ENCODE peak calls at places on chromosomes 2 and 18, in ten cellular contexts. J is tibial artery; C is CD4-positive, alpha-beta T cell; U is heart left ventricle; D is endothelial cell of umbilical vein; I is HCT116; S is effector memory CD4-positive, alpha-beta T cell; B is IMR-90; X is thoracic aorta; H is uterus. K is an unnamed sample.

GRCh38 chr2:231708773-231709635 is 679 bp downstream of the PTMA start:
- DNase-seq in S (peak), U (peak), X (no peak), I (no peak), C (peak), H (peak), J (peak), B (peak), D (peak), K (no peak)

GRCh38 chr2:159290289-159290907 is 3.9 kb upstream of the WDSUB1 start:
- DNase-seq in S (no peak), X (no peak), U (no peak), B (peak), J (no peak), D (peak), I (peak), H (no peak), C (no peak), K (no peak)

GRCh38 chr2:232502901-232503791 is 15.5 kb upstream of the ECEL1 start:
- DNase-seq in S (peak), C (no peak), J (no peak), H (no peak), X (no peak), U (peak), B (peak), I (no peak), D (no peak), K (no peak)

GRCh38 chr2:239721531-239721930 is 303.6 kb downstream of the NDUFA10 start:
- DNase-seq in I (no peak), J (peak), D (no peak), U (no peak), X (no peak), S (no peak), H (no peak), C (peak), B (no peak), K (no peak)

GRCh38 chr18:48835119-48835518 is 115.6 kb downstream of the SMAD7 start:
- DNase-seq in C (peak), U (no peak), J (no peak), D (no peak), S (no peak), H (no peak), X (no peak), I (no peak), B (no peak), K (no peak)

GRCh38 chr2:159755788-159756187 is 42.2 kb downstream of the CD302 start:
- DNase-seq in X (no peak), B (peak), H (no peak), S (no peak), C (no peak), D (peak), I (peak), J (no peak), U (no peak), K (no peak)

GRCh38 chr2:168211664-168212163 is 35.7 kb downstream of the STK39 start:
- DNase-seq in I (no peak), C (no peak), U (no peak), X (no peak), D (no peak), B (peak), H (no peak), S (no peak), J (no peak), K (no peak)

GRCh38 chr2:10304458-10305253 is 2.0 kb downstream of the HPCAL1 start:
- DNase-seq in X (no peak), D (no peak), C (no peak), B (no peak), U (no peak), H (peak), S (no peak), J (no peak), I (no peak), K (no peak)

GRCh38 chr18:74728586-74728985 is 130.9 kb downstream of the ZNF407 start:
- DNase-seq in X (no peak), S (no peak), B (no peak), H (no peak), U (no peak), C (no peak), I (no peak), D (no peak), J (no peak), K (no peak)

GRCh38 chr18:49751427-49752094 is 61.8 kb downstream of the ACAA2 start:
- DNase-seq in I (no peak), X (no peak), S (no peak), J (peak), D (no peak), B (no peak), C (no peak), U (no peak), H (no peak), K (no peak)

GRCh38 chr2:140177081-140177480 is 1396.9 kb upstream of the NXPH2 start:
- DNase-seq in H (no peak), B (no peak), C (no peak), S (no peak), J (no peak), D (no peak), U (no peak), I (no peak), X (no peak), K (no peak)

GRCh38 chr2:24919100-24919976 is 699 bp downstream of the ADCY3 start:
- DNase-seq in X (no peak), I (no peak), U (no peak), J (peak), C (peak), H (no peak), B (peak), D (no peak), S (peak), K (no peak)

GRCh38 chr2:141968377-141968920 is 162.4 kb downstream of the LRP1B start:
- DNase-seq in X (no peak), B (no peak), D (no peak), J (no peak), H (no peak), S (no peak), I (no peak), C (no peak), U (no peak), K (no peak)

GRCh38 chr2:227466887-227467285 is 5.1 kb upstream of the AGFG1 start:
- DNase-seq in C (no peak), H (no peak), X (no peak), I (no peak), D (no peak), B (no peak), S (no peak), J (no peak), U (no peak), K (no peak)
- H3K27ac ChIP-seq in C (no peak), H (no peak), X (peak), I (peak), D (no peak), B (peak), S (no peak), J (peak), U (peak), K (no peak)

GRCh38 chr2:166135152-166135848 is 7.5 kb upstream of the SCN1A start:
- DNase-seq in U (no peak), I (no peak), J (no peak), X (no peak), D (no peak), S (no peak), B (no peak), H (no peak), C (no peak), K (no peak)
- H3K27ac ChIP-seq in U (no peak), I (no peak), J (no peak), X (no peak), D (no peak), S (no peak), B (no peak), H (no peak), C (no peak), K (no peak)

DNA sequence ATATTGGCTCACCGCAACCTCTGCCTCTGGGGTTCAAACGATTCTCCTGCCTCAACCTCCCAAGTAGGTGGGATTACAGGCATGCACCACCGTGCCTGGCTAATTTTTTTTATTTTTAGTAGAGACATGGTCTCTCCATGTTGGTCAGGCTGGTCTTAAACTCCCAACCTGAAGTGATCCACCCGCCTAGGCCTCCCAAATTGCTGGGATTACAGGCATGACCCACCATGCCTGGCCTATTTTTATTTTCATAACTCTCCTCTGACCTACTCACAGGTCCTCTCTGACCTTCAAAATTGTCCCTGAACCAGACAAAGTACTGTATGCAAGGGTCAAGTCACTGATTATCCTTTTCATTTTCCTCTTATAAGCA is 16.0 kb upstream of the KLHL23 start:
- DNase-seq in S (no peak), X (no peak), B (no peak), U (no peak), I (no peak), H (no peak), C (no peak), J (no peak), D (no peak), K (no peak)
- H3K27ac ChIP-seq in S (no peak), X (no peak), B (no peak), U (no peak), I (no peak), H (no peak), C (no peak), J (no peak), D (peak), K (no peak)

GRCh38 chr18:60891936-60892335 is 441.3 kb upstream of the CDH20 start:
- DNase-seq in J (no peak), I (no peak), B (no peak), D (no peak), X (no peak), C (no peak), S (no peak), U (no peak), H (no peak), K (no peak)
- H3K27ac ChIP-seq in J (no peak), I (no peak), B (no peak), D (peak), X (no peak), C (no peak), S (no peak), U (no peak), H (no peak), K (no peak)

GRCh38 chr2:151287513-151288250 is 1.8 kb downstream of the NMI start:
- DNase-seq in S (no peak), I (no peak), J (no peak), X (no peak), U (no peak), D (no peak), H (no peak), C (no peak), B (no peak), K (no peak)
- H3K27ac ChIP-seq in S (peak), I (no peak), J (no peak), X (no peak), U (no peak), D (no peak), H (no peak), C (no peak), B (no peak), K (no peak)

DNA sequence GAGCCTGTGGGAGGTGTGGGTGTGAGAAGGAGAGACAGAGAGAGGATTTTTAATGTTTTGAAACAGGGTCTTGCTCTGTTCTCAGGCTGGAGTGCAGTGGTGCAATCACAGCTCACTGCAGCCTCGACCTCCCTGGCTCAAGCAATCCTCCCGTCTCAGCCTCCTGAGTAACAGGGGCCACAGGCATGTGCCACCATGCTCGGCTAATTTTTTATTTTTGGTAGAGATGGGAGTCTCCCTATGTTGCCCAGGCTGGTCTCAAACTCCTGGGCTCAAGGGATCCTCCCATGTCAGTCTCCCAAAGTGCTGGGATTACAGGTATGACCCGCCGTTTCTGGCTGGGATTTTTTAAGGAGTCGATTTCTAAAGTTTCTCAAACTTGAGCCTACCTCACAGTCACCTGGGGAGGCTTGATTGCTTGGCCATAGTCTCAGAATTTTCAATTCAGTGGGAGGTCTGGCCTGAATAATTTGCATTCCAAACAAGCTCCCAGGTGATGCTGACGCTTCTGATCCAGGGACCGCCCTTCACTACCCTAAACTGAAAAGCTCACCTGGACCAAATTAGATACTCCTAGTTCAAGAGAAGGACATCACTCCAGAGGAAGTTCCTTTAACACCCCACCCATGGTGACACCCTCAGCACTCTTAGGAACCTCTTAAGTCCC is 70.8 kb upstream of the SLC1A4 start:
- DNase-seq in B (no peak), C (no peak), J (no peak), D (no peak), U (no peak), I (no peak), X (no peak), H (no peak), S (no peak), K (no peak)
- H3K27ac ChIP-seq in B (no peak), C (no peak), J (peak), D (no peak), U (no peak), I (peak), X (peak), H (peak), S (no peak), K (peak)

GRCh38 chr18:50769463-50769862 is 50.4 kb downstream of the MRO start:
- DNase-seq in J (no peak), D (no peak), C (no peak), H (no peak), U (no peak), S (no peak), I (no peak), B (no peak), X (no peak), K (no peak)

GRCh38 chr18:50775726-50776125 is 44.1 kb downstream of the MRO start:
- DNase-seq in X (no peak), J (no peak), I (no peak), H (no peak), C (no peak), U (no peak), S (no peak), B (no peak), D (no peak), K (no peak)

GRCh38 chr18:50780144-50780543 is 39.7 kb downstream of the MRO start:
- DNase-seq in B (no peak), H (no peak), S (no peak), D (no peak), C (no peak), X (no peak), U (no peak), I (no peak), J (no peak), K (no peak)

GRCh38 chr18:50776383-50776782 is 43.4 kb downstream of the MRO start:
- DNase-seq in U (no peak), C (no peak), J (no peak), H (no peak), B (no peak), X (no peak), D (no peak), S (no peak), I (no peak), K (no peak)

DNA sequence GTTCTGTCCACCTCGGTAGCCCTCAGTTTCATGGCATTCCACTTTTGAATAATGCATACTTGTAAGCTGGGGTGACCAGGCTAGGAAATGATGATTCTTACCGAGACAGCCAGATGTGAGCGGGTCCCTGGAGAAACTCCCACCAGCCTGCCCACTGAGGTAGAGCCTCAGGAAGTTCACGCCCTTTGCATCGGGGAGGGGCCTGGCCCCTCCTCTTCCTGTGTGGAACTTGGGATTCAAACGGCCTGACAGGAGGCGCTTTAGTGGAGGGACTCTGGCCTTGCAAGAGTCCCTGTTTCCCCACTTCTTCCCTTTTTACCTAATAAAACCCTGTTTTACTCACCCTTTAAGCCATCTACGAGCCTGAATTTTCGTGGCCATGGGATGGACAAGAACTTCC is 44.6 kb downstream of the MRO start:
- DNase-seq in D (no peak), C (no peak), S (no peak), B (no peak), I (no peak), X (no peak), H (no peak), J (no peak), U (no peak), K (no peak)
- H3K27ac ChIP-seq in D (no peak), C (no peak), S (no peak), B (no peak), I (no peak), X (no peak), H (no peak), J (no peak), U (no peak), K (no peak)

DNA sequence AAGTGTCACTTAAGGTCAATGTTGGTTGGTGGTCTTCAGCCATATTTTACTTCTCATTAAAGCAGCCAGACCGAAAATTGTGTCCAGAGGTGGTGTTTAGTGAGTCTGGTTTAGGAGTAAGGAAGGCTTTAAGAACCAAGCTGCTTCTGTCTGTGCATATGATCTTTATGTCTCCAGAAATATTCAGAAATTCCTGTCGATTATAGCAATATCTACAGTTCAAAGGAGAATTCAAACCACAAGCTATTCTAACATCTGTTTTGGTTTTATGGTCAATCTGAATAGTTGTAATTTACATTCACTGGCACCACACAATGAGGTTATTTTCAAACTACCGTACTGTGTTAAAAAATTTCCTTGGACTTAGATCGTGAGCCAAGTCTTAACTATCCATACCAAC is 11.3 kb downstream of the UPP2 start:
- DNase-seq in I (no peak), H (no peak), U (no peak), C (no peak), J (no peak), B (no peak), X (no peak), S (no peak), D (no peak), K (no peak)
- H3K27ac ChIP-seq in I (no peak), H (no peak), U (no peak), C (no peak), J (no peak), B (no peak), X (no peak), S (no peak), D (no peak), K (no peak)

GRCh38 chr2:47057732-47058012 is 97.4 kb downstream of the STPG4 start:
- DNase-seq in U (no peak), S (no peak), X (no peak), I (no peak), H (no peak), J (no peak), B (no peak), D (no peak), C (no peak), K (no peak)

GRCh38 chr2:47056875-47057731 is 98.0 kb downstream of the STPG4 start:
- DNase-seq in J (no peak), I (no peak), H (peak), U (peak), B (no peak), X (no peak), C (no peak), D (no peak), S (no peak), K (no peak)

GRCh38 chr2:47060652-47061170 is 94.4 kb downstream of the STPG4 start:
- DNase-seq in U (no peak), S (no peak), D (no peak), C (no peak), I (no peak), X (no peak), J (no peak), H (no peak), B (no peak), K (no peak)

GRCh38 chr2:47056374-47056773 is 98.7 kb downstream of the STPG4 start:
- DNase-seq in X (no peak), D (no peak), C (no peak), J (peak), B (peak), H (peak), U (no peak), S (no peak), I (no peak), K (no peak)

DNA sequence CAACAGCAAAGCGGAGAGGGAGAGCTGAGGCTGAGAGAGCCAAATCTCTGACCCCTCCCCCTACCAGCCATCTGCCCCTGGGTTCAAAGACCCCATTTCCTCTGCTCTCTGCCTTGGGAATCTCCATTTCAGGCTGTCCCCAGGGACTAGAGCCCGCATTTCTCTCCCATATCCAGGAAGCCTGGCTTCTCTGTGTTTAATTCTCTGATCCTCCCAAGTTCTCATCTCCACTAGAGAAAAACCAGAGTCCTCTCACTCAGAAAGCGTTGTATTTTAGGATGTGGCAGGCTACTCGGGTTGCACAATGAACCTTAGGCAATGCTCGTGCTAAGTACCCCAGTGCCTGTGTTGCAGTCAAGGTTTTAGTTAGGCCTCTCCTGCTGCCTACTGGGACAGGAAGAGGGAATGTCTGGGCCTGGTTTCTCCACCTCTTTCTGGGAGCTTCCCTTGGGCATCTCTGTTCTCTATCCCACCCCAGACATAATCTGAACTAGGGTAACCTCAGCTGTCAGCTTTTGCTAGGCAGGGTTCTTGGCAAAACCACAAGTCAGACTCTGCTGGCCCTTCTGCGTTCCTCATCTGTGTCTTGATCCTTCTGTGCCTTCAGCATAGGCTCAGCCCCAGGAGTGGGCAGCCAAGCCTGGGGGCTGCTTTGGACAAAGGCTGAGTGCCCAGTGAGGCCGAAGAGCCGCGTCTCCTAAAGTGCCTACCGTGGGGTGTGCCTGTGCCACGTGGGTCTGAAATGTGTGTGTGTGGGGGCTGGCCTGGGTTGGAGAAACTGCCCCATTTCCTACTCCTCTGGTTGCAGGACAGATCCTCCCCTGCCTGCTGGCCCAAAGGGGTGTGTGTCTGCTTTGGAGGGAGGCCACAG is 96.8 kb downstream of the STPG4 start:
- DNase-seq in J (peak), I (no peak), C (no peak), H (peak), X (no peak), D (no peak), S (no peak), B (peak), U (peak), K (no peak)
- H3K27ac ChIP-seq in J (peak), I (no peak), C (no peak), H (peak), X (peak), D (no peak), S (no peak), B (peak), U (peak), K (peak)

DNA sequence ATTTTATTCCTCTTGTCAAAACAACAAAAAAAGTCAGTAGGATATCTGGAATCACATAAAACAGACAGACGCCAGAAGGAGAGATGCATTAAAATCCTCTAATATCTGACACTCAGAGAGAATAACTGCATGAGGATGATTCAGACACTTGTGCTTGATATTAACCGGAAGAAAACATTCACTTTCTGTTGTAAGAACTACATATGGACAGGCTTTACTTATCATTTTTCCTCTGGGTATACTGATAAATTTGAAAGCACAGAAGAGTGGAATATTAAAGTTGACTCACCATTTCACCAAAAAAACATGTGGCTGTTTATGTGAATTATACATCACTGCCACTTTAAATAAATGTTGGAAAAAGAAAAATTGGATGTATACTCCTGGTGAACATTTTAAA is 589.1 kb upstream of the CDH2 start:
- DNase-seq in H (no peak), C (no peak), X (no peak), S (no peak), U (no peak), B (peak), J (no peak), D (no peak), I (no peak), K (no peak)
- H3K27ac ChIP-seq in H (peak), C (no peak), X (no peak), S (no peak), U (no peak), B (no peak), J (no peak), D (no peak), I (no peak), K (no peak)